ENCODE peak calls at places on chromosome 13, in five cellular contexts. K is tibial artery, U is ascending aorta, I is adrenal gland, N is heart right ventricle. W is an unnamed sample.

GRCh38 chr13:99356216-99357089 is 49.3 kb upstream of the GPR183 start:
- DNase-seq in K (peak; percentile 43), U (peak; percentile 71), I (peak; percentile 64), N (peak; percentile 34), W (no peak)

GRCh38 chr13:101728615-101729014 is 276.1 kb downstream of the ITGBL1 start:
- DNase-seq in K (no peak), U (no peak), I (no peak), N (no peak), W (no peak)

GRCh38 chr13:78029891-78030290 is 111.3 kb upstream of the EDNRB start:
- DNase-seq in K (no peak), U (no peak), I (no peak), N (no peak), W (no peak)

GRCh38 chr13:21234537-21234936 is 58.1 kb downstream of the MRPL57 start:
- DNase-seq in K (no peak), U (no peak), I (no peak), N (peak; percentile 16), W (no peak)

GRCh38 chr13:85525411-85525810 is 273.8 kb downstream of the SLITRK6 start:
- DNase-seq in K (no peak), U (no peak), I (no peak), N (no peak), W (no peak)

GRCh38 chr13:104253063-104253680 is 1187.0 kb upstream of the SLC10A2 start:
- DNase-seq in K (no peak), U (no peak), I (no peak), N (no peak), W (no peak)

GRCh38 chr13:100392709-100393630 is 195.6 kb downstream of the GGACT start:
- DNase-seq in K (peak; percentile 86), U (peak; percentile 93), I (peak; percentile 94), N (peak; percentile 71), W (peak; percentile 99)

GRCh38 chr13:71759506-71760225 is 107.3 kb downstream of the DACH1 start:
- DNase-seq in K (no peak), U (no peak), I (no peak), N (no peak), W (no peak)

GRCh38 chr13:75316427-75316826 is 165.5 kb downstream of the TBC1D4 start:
- DNase-seq in K (no peak), U (no peak), I (no peak), N (no peak), W (no peak)

GRCh38 chr13:98900442-98900841 is 77.4 kb downstream of the DOCK9 start:
- DNase-seq in K (no peak), U (no peak), I (no peak), N (no peak), W (no peak)

GRCh38 chr13:33296793-33297425 is 11.4 kb upstream of the STARD13 start:
- DNase-seq in K (no peak), U (no peak), I (no peak), N (no peak), W (no peak)

GRCh38 chr13:24203726-24204295 is 43.3 kb downstream of the SPATA13 start:
- DNase-seq in K (no peak), U (no peak), I (no peak), N (no peak), W (no peak)

GRCh38 chr13:50376895-50377575 is 361.8 kb downstream of the KCNRG start:
- DNase-seq in K (no peak), U (no peak), I (no peak), N (no peak), W (no peak)
- TF ChIP-seq CTCF in K (no peak), U (no peak), I (no peak), N (peak; percentile 47), W (no peak)

DNA sequence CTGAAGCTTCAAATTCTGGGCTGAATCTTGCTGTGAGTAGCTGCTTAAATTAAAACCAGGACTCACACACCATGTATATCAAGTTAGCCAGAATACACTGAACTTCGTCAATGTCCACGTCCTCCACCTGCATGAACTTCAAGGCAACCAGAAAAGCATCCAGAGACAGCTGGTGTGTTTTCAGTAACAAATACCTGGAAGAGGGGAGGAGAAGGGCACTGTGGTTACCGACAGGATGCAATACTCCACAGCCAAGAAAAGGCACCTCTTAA is 20.4 kb downstream of the PROZ start:
- DNase-seq in K (no peak), U (no peak), I (no peak), N (no peak), W (no peak)
- H3K36me3 ChIP-seq in K (peaks cover 73% of the 10 kb centered on the region), U (peaks cover 73% of the 10 kb centered on the region), I (peaks cover 77% of the 10 kb centered on the region), N (peaks cover 42% of the 10 kb centered on the region), W (peaks cover 20% of the 10 kb centered on the region)

GRCh38 chr13:49495783-49496762 is at the start of gene PHF11:
- DNase-seq in K (peak; percentile 82), U (peak; percentile 92), I (peak; percentile 91), N (peak; percentile 82), W (peak; percentile 25)

GRCh38 chr13:49498211-49498610 is 2.5 kb downstream of the PHF11 start:
- DNase-seq in K (no peak), U (no peak), I (no peak), N (no peak), W (no peak)

GRCh38 chr13:49497272-49497671 is 1.5 kb downstream of the PHF11 start:
- DNase-seq in K (no peak), U (no peak), I (no peak), N (no peak), W (no peak)

GRCh38 chr13:49499889-49500660 is 4.3 kb downstream of the PHF11 start:
- DNase-seq in K (no peak), U (no peak), I (no peak), N (no peak), W (peak; percentile 57)

DNA sequence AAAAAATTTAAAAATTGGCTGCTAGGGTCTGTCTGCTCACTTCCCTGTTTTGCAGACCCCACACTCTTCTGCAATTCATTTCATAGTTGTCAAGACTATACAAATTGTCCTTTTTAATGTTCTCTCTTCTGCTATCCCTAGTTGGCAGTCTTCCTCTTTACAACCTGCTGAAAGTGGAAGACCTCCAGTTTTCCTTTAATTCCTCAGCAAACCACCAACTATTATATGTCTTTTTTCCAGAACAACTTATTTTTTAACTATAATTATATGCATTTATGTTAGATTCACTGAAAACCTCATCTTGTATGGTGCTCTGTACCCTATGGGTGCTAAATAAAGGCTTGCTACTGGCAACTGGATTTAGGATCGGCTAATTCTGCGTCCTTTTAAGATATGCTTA is 1.1 kb upstream of the PHF11 start:
- DNase-seq in K (no peak), U (no peak), I (no peak), N (no peak), W (no peak)
- H3K4me3 ChIP-seq in K (peak overlapping the region; percentile 79), U (peak overlapping the region; percentile 71), I (no peak overlapping the region), N (peak overlapping the region; percentile 70), W (peak overlapping the region; percentile 44)

GRCh38 chr13:87667686-87668085 is 3.5 kb upstream of the SLITRK5 start:
- DNase-seq in K (no peak), U (no peak), I (no peak), N (no peak), W (no peak)

GRCh38 chr13:87671824-87672603 is 843 bp downstream of the SLITRK5 start:
- DNase-seq in K (no peak), U (no peak), I (no peak), N (no peak), W (no peak)

GRCh38 chr13:87671031-87671823 is at the start of gene SLITRK5:
- DNase-seq in K (peak; percentile 64), U (peak; percentile 75), I (peak; percentile 51), N (peak; percentile 44), W (no peak)

GRCh38 chr13:87666826-87667225 is 4.3 kb upstream of the SLITRK5 start:
- DNase-seq in K (no peak), U (no peak), I (no peak), N (no peak), W (no peak)

DNA sequence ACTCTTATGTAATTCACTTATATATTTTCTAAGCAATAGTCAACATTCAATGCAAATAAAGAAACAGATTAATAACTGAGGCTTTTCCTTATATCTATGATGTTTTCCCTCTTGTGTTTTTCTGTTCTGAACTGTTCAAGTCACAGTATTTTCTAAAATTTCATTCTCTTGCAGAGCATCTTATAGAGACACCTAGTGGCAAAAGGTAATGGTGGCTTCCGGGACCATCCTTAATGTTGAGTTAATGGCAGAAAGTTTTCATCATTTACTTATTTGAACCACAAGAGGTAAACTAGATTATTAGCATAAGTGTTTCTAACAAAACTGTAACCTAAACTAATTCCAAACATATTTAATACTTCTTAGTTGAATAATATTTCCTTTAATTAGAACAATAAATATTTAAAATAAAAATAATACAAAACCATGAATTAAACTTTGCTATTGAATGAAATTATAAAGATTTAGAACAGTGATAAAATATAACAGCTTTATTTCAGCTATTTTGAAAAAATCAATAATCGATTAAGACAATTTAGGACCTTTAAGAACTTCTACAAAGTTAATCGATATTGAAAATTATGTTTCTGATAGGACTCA is 1.7 kb upstream of the SLITRK5 start:
- DNase-seq in K (no peak), U (no peak), I (no peak), N (no peak), W (no peak)
- TF ChIP-seq CTCF in K (no peak), U (no peak), I (peak; percentile 26), N (no peak), W (peak; percentile 42)

GRCh38 chr13:114018461-114019055 is 44.7 kb upstream of the C13orf46 start:
- DNase-seq in K (no peak), U (no peak), I (no peak), N (no peak), W (no peak)
- H3K36me3 ChIP-seq in K (peaks cover 29% of the 10 kb centered on the region), U (peaks cover 82% of the 10 kb centered on the region), I (peaks cover 32% of the 10 kb centered on the region), N (no peaks in the 10 kb centered on the region), W (peaks cover 61% of the 10 kb centered on the region)

GRCh38 chr13:110651271-110651670 is 35.9 kb downstream of the NAXD start:
- DNase-seq in K (no peak), U (peak; percentile 56), I (no peak), N (no peak), W (no peak)

GRCh38 chr13:110652755-110653154 is 37.4 kb downstream of the NAXD start:
- DNase-seq in K (no peak), U (no peak), I (no peak), N (no peak), W (no peak)

GRCh38 chr13:110652231-110652730 is 36.9 kb downstream of the NAXD start:
- DNase-seq in K (no peak), U (peak; percentile 56), I (no peak), N (no peak), W (no peak)

GRCh38 chr13:110650436-110650835 is 35.1 kb downstream of the NAXD start:
- DNase-seq in K (no peak), U (peak; percentile 39), I (no peak), N (no peak), W (no peak)

GRCh38 chr13:110651726-110652230 is 36.4 kb downstream of the NAXD start:
- DNase-seq in K (no peak), U (peak; percentile 49), I (no peak), N (no peak), W (no peak)
- H3K4me3 ChIP-seq in K (no peak overlapping the region), U (no peak overlapping the region), I (no peak overlapping the region), N (no peak overlapping the region), W (no peak overlapping the region)

W was measured in BJ.